ENCODE peak calls at places on chromosomes 1 and 21, in four cellular contexts. One of them, this sample, is unnamed.

GRCh38 chr1:189874715-189875440 is 602.8 kb downstream of the BRINP3 start:
- DNase-seq in K562: no peak
- DNase-seq in GM12878: no peak
- DNase-seq in SK-N-SH: no peak
- DNase-seq in this sample: no peak

GRCh38 chr1:160884579-160884978 is 401 bp downstream of the ITLN1 start:
- DNase-seq in K562: peak
- DNase-seq in GM12878: no peak
- DNase-seq in SK-N-SH: peak
- DNase-seq in this sample: no peak

GRCh38 chr1:243739335-243740003 is 110.6 kb downstream of the AKT3 start:
- DNase-seq in K562: no peak
- DNase-seq in SK-N-SH: no peak
- DNase-seq in GM12878: no peak
- DNase-seq in this sample: no peak

GRCh38 chr1:19463204-19463803 is 22.0 kb downstream of the CAPZB start:
- DNase-seq in GM12878: peak
- DNase-seq in K562: no peak
- DNase-seq in SK-N-SH: no peak
- DNase-seq in this sample: no peak

GRCh38 chr1:205255941-205256780 is 28.4 kb downstream of the TMCC2 start:
- DNase-seq in SK-N-SH: peak
- DNase-seq in K562: peak
- DNase-seq in GM12878: no peak
- DNase-seq in this sample: peak

GRCh38 chr1:86061660-86062059 is 94.9 kb downstream of the COL24A1 start:
- DNase-seq in GM12878: no peak
- DNase-seq in SK-N-SH: no peak
- DNase-seq in K562: no peak
- DNase-seq in this sample: no peak

GRCh38 chr1:91863498-91863897 is 22.5 kb downstream of the TGFBR3 start:
- DNase-seq in SK-N-SH: no peak
- DNase-seq in K562: no peak
- DNase-seq in GM12878: no peak
- DNase-seq in this sample: no peak

GRCh38 chr1:168497376-168497952 is 46.3 kb downstream of the XCL2 start:
- DNase-seq in SK-N-SH: no peak
- DNase-seq in K562: no peak
- DNase-seq in GM12878: no peak
- DNase-seq in this sample: no peak

GRCh38 chr1:203364013-203364730 is 13.2 kb upstream of the FMOD start:
- DNase-seq in K562: peak
- DNase-seq in SK-N-SH: peak
- DNase-seq in GM12878: no peak
- DNase-seq in this sample: no peak

GRCh38 chr1:113452921-113453770 is 62.8 kb downstream of the MAGI3 start:
- DNase-seq in K562: peak
- DNase-seq in GM12878: no peak
- DNase-seq in SK-N-SH: peak
- DNase-seq in this sample: peak

GRCh38 chr1:203325418-203326091 is 20.2 kb downstream of the BTG2 start:
- DNase-seq in SK-N-SH: no peak
- DNase-seq in K562: no peak
- DNase-seq in GM12878: no peak
- DNase-seq in this sample: no peak

GRCh38 chr1:197314672-197315071 is 46.6 kb downstream of the CRB1 start:
- DNase-seq in SK-N-SH: no peak
- DNase-seq in K562: no peak
- DNase-seq in GM12878: no peak
- DNase-seq in this sample: no peak

GRCh38 chr21:37074195-37074510 is 1.1 kb downstream of the TTC3 start:
- DNase-seq in K562: peak
- DNase-seq in SK-N-SH: peak
- DNase-seq in GM12878: no peak
- DNase-seq in this sample: no peak

GRCh38 chr1:61078611-61079010 is 3.8 kb upstream of the NFIA start:
- DNase-seq in K562: peak
- DNase-seq in GM12878: no peak
- DNase-seq in SK-N-SH: no peak
- DNase-seq in this sample: no peak

GRCh38 chr1:56535362-56535761 is 44.0 kb downstream of the PLPP3 start:
- DNase-seq in K562: no peak
- DNase-seq in SK-N-SH: no peak
- DNase-seq in GM12878: no peak
- DNase-seq in this sample: peak

GRCh38 chr1:56537660-56538059 is 41.7 kb downstream of the PLPP3 start:
- DNase-seq in SK-N-SH: no peak
- DNase-seq in K562: no peak
- DNase-seq in GM12878: no peak
- DNase-seq in this sample: no peak

GRCh38 chr1:56533621-56534020 is 45.7 kb downstream of the PLPP3 start:
- DNase-seq in GM12878: no peak
- DNase-seq in K562: no peak
- DNase-seq in SK-N-SH: no peak
- DNase-seq in this sample: no peak

GRCh38 chr1:56534252-56534651 is 45.1 kb downstream of the PLPP3 start:
- DNase-seq in K562: no peak
- DNase-seq in GM12878: no peak
- DNase-seq in SK-N-SH: no peak
- DNase-seq in this sample: no peak

DNA sequence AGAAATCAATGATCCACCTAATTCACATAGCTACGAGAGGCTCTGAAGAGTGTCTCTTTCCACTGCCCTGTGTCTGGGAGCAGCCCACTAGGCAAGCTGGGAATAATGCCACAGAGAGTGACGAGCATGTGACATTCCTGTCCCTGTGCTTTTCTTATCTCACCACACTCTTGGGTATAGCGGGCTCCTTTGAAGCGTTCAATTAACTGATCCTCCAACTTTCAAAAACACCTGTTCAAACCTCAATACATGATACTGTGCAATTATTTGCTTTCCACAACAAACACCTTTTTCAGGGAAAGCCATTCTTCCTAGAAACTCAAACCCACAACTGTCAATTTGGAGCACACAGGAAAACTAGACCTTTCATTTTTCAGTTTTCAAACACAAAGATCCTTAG is 43.4 kb downstream of the PLPP3 start:
- DNase-seq in GM12878: no peak
- DNase-seq in SK-N-SH: no peak
- DNase-seq in K562: no peak
- DNase-seq in this sample: no peak
- TF ChIP-seq USF1 in GM12878: no peak
- TF ChIP-seq USF1 in SK-N-SH: no peak
- TF ChIP-seq USF1 in K562: no peak
- TF ChIP-seq USF1 in this sample: no peak

GRCh38 chr21:45108808-45109800 is 34.7 kb downstream of the ADARB1 start:
- DNase-seq in GM12878: no peak
- DNase-seq in K562: no peak
- DNase-seq in SK-N-SH: no peak
- DNase-seq in this sample: no peak
- TF ChIP-seq USF1 in GM12878: no peak
- TF ChIP-seq USF1 in K562: no peak
- TF ChIP-seq USF1 in SK-N-SH: no peak
- TF ChIP-seq USF1 in this sample: no peak

GRCh38 chr1:30286984-30287839 is 436.2 kb downstream of the MATN1 start:
- DNase-seq in SK-N-SH: no peak
- DNase-seq in K562: no peak
- DNase-seq in GM12878: no peak
- DNase-seq in this sample: no peak
- TF ChIP-seq USF1 in SK-N-SH: no peak
- TF ChIP-seq USF1 in K562: no peak
- TF ChIP-seq USF1 in GM12878: no peak
- TF ChIP-seq USF1 in this sample: no peak

GRCh38 chr1:46645815-46646214 is 22.3 kb downstream of the ATPAF1 start:
- DNase-seq in GM12878: no peak
- DNase-seq in SK-N-SH: no peak
- DNase-seq in K562: no peak
- DNase-seq in this sample: no peak

GRCh38 chr1:46646331-46646730 is 21.8 kb downstream of the ATPAF1 start:
- DNase-seq in SK-N-SH: no peak
- DNase-seq in K562: no peak
- DNase-seq in GM12878: no peak
- DNase-seq in this sample: no peak

GRCh38 chr1:46649764-46650163 is 18.4 kb downstream of the ATPAF1 start:
- DNase-seq in GM12878: no peak
- DNase-seq in K562: no peak
- DNase-seq in SK-N-SH: no peak
- DNase-seq in this sample: no peak

GRCh38 chr1:46647611-46648010 is 20.6 kb downstream of the ATPAF1 start:
- DNase-seq in GM12878: no peak
- DNase-seq in SK-N-SH: no peak
- DNase-seq in K562: no peak
- DNase-seq in this sample: no peak

GRCh38 chr1:46646844-46647243 is 21.3 kb downstream of the ATPAF1 start:
- DNase-seq in GM12878: no peak
- DNase-seq in SK-N-SH: no peak
- DNase-seq in K562: no peak
- DNase-seq in this sample: no peak
- TF ChIP-seq USF1 in GM12878: no peak
- TF ChIP-seq USF1 in SK-N-SH: no peak
- TF ChIP-seq USF1 in K562: no peak
- TF ChIP-seq USF1 in this sample: no peak

GRCh38 chr1:42756956-42757891 is 9.6 kb downstream of the P3H1 start:
- DNase-seq in GM12878: no peak
- DNase-seq in K562: peak
- DNase-seq in SK-N-SH: peak
- DNase-seq in this sample: no peak
- TF ChIP-seq USF1 in GM12878: no peak
- TF ChIP-seq USF1 in K562: no peak
- TF ChIP-seq USF1 in SK-N-SH: no peak
- TF ChIP-seq USF1 in this sample: no peak

DNA sequence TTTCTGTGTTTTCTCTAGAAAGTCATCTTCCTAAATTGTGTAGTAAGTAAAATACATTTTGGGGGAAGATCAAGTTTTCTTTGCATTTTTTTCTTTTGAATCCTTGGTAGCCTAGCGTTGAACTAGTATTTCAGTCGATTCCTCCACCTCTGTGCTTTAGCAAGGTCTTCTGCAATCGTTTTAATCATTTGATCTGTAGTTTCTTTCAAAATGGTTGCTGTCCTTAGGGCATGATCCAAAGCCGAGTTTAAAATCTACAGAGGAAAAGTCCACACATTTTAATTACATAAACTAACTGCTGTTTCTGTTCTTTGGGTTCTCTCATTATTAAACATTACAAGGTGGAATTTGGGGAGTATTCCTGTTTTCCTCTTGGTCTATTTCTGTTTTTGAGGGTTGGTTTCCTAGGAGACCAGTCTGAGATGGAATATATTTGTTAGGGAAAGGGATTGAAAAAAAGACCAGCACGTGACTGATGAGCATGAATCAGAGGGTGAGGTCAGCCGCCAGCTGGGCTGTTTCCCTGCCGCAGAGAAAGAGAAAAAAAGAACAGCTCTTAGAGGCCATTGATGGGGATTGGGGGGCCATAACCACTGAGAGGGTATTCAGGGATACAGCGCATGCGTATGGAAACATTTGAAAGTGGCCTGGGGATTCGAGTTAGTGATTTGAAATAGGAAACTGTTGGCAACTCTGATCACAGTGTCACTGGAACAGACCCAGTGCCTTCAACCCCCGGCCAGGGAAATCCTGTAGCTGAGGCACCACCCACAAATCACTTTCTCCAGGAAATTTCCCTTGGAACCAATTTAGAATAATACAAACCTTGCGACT is 40.6 kb downstream of the AKNAD1 start:
- DNase-seq in K562: peak
- DNase-seq in SK-N-SH: peak
- DNase-seq in GM12878: no peak
- DNase-seq in this sample: peak
- TF ChIP-seq USF1 in K562: peak
- TF ChIP-seq USF1 in SK-N-SH: peak
- TF ChIP-seq USF1 in GM12878: no peak
- TF ChIP-seq USF1 in this sample: peak

GRCh38 chr1:79716481-79716880 is 710.0 kb upstream of the ADGRL4 start:
- DNase-seq in GM12878: no peak
- DNase-seq in SK-N-SH: no peak
- DNase-seq in K562: no peak
- DNase-seq in this sample: no peak
- TF ChIP-seq USF1 in GM12878: no peak
- TF ChIP-seq USF1 in SK-N-SH: no peak
- TF ChIP-seq USF1 in K562: no peak
- TF ChIP-seq USF1 in this sample: no peak

DNA sequence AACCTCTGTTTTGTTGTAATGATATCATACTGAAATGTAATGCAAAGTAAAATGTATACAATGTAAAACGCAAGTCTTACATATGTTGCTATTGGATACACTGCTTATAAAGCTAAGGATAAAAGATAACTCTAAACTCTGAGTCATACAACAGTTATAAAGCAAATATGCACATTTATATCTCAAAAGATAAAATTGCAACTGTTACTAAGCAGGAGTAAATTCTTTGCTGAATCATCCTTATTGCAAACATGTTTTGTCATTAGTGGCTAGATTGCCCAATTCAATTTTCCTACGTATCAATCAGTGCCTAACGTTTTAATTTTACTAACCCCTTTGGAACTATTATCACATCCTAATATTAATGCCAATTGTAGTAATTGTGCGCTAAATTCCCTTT is 762.9 kb downstream of the LTN1 start:
- DNase-seq in SK-N-SH: no peak
- DNase-seq in K562: no peak
- DNase-seq in GM12878: no peak
- DNase-seq in this sample: no peak
- TF ChIP-seq USF1 in SK-N-SH: no peak
- TF ChIP-seq USF1 in K562: no peak
- TF ChIP-seq USF1 in GM12878: no peak
- TF ChIP-seq USF1 in this sample: no peak

GRCh38 chr21:40923914-40924313 is 77.0 kb upstream of the DSCAM start:
- DNase-seq in GM12878: no peak
- DNase-seq in SK-N-SH: no peak
- DNase-seq in K562: no peak
- DNase-seq in this sample: no peak

GRCh38 chr21:40924641-40925040 is 77.7 kb upstream of the DSCAM start:
- DNase-seq in SK-N-SH: no peak
- DNase-seq in K562: no peak
- DNase-seq in GM12878: no peak
- DNase-seq in this sample: peak

GRCh38 chr21:40925481-40925880 is 78.5 kb upstream of the DSCAM start:
- DNase-seq in SK-N-SH: no peak
- DNase-seq in GM12878: no peak
- DNase-seq in K562: no peak
- DNase-seq in this sample: no peak

GRCh38 chr21:40926238-40926637 is 79.3 kb upstream of the DSCAM start:
- DNase-seq in SK-N-SH: no peak
- DNase-seq in GM12878: no peak
- DNase-seq in K562: no peak
- DNase-seq in this sample: no peak

DNA sequence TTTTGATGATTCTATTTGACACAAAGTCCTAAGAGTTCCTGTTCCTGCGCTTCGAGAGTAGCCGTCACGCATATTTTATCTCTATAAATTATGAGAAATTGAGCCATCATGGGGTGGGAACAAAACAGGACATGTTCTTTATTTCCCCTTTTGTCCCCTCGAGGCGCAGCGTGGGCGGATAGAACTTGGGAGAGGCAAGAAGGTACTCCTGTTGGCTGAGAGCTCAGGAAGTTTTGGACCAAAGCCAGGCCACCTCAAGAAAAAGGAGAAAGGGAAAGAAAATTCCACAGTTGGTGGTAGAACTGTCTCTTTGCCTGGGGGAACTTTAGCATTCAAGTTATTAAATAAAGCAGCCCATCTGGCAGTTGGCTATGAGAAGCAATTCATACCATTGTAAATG is 76.4 kb upstream of the DSCAM start:
- DNase-seq in GM12878: no peak
- DNase-seq in SK-N-SH: no peak
- DNase-seq in K562: no peak
- DNase-seq in this sample: no peak
- TF ChIP-seq USF1 in GM12878: no peak
- TF ChIP-seq USF1 in SK-N-SH: no peak
- TF ChIP-seq USF1 in K562: no peak
- TF ChIP-seq USF1 in this sample: no peak